ENCODE peak calls at places on chromosomes 11 and 22, in four cellular contexts. One of them, this sample, is unnamed.

GRCh38 chr22:23678133-23678532 is 12.7 kb upstream of the RGL4 start:
- DNase-seq in lower leg skin: no peak
- DNase-seq in progenitor cell of endocrine pancreas: no peak
- DNase-seq in CD8-positive, alpha-beta memory T cell: no peak
- DNase-seq in this sample: no peak

GRCh38 chr11:130209128-130209932 is 49.7 kb downstream of the ST14 start:
- DNase-seq in lower leg skin: no peak
- DNase-seq in progenitor cell of endocrine pancreas: no peak
- DNase-seq in CD8-positive, alpha-beta memory T cell: no peak
- DNase-seq in this sample: no peak

GRCh38 chr22:18076060-18076497 is 1.7 kb upstream of the PEX26 start:
- DNase-seq in lower leg skin: peak
- DNase-seq in progenitor cell of endocrine pancreas: peak
- DNase-seq in CD8-positive, alpha-beta memory T cell: no peak
- DNase-seq in this sample: peak

GRCh38 chr22:44729391-44730012 is 22.9 kb upstream of the ARHGAP8 start:
- DNase-seq in lower leg skin: no peak
- DNase-seq in progenitor cell of endocrine pancreas: no peak
- DNase-seq in CD8-positive, alpha-beta memory T cell: no peak
- DNase-seq in this sample: no peak

GRCh38 chr11:93279911-93280347 is 50.6 kb upstream of the DEUP1 start:
- DNase-seq in lower leg skin: no peak
- DNase-seq in progenitor cell of endocrine pancreas: no peak
- DNase-seq in CD8-positive, alpha-beta memory T cell: no peak
- DNase-seq in this sample: no peak

GRCh38 chr11:88337342-88338222 is at the start of gene CTSC:
- DNase-seq in lower leg skin: peak
- DNase-seq in progenitor cell of endocrine pancreas: peak
- DNase-seq in CD8-positive, alpha-beta memory T cell: peak
- DNase-seq in this sample: peak

GRCh38 chr22:30251661-30252226 is 5.2 kb upstream of the LIF start:
- DNase-seq in lower leg skin: no peak
- DNase-seq in progenitor cell of endocrine pancreas: no peak
- DNase-seq in CD8-positive, alpha-beta memory T cell: no peak
- DNase-seq in this sample: peak

GRCh38 chr22:19880786-19881569 is 26.3 kb upstream of the GNB1L start:
- DNase-seq in lower leg skin: no peak
- DNase-seq in progenitor cell of endocrine pancreas: peak
- DNase-seq in CD8-positive, alpha-beta memory T cell: no peak
- DNase-seq in this sample: peak

GRCh38 chr11:57567210-57567511 is 311 bp downstream of the UBE2L6 start:
- DNase-seq in lower leg skin: no peak
- DNase-seq in progenitor cell of endocrine pancreas: no peak
- DNase-seq in CD8-positive, alpha-beta memory T cell: peak
- DNase-seq in this sample: peak

GRCh38 chr22:24068717-24069116 is 57.6 kb downstream of the CABIN1 start:
- DNase-seq in lower leg skin: no peak
- DNase-seq in progenitor cell of endocrine pancreas: no peak
- DNase-seq in CD8-positive, alpha-beta memory T cell: no peak
- DNase-seq in this sample: no peak

GRCh38 chr11:57659669-57660068 is 2.1 kb downstream of the CLP1 start:
- DNase-seq in lower leg skin: no peak
- DNase-seq in progenitor cell of endocrine pancreas: no peak
- DNase-seq in CD8-positive, alpha-beta memory T cell: no peak
- DNase-seq in this sample: no peak